ENCODE peak calls at places on chromosomes 12 and 14, in four cellular contexts. P, S, O and W are unnamed samples.

GRCh38 chr14:54447231-54447692 is 6.1 kb upstream of the CNIH1 start:
- DNase-seq in P (no peak), S (peak; percentile 95), O (no peak), W (no peak)

GRCh38 chr12:96495841-96496545 is 6.6 kb downstream of the CFAP54 start:
- DNase-seq in P (no peak), O (no peak), S (no peak), W (no peak)

GRCh38 chr12:97903356-97903755 is 440.8 kb downstream of the RMST start:
- DNase-seq in O (no peak), P (no peak), S (no peak), W (no peak)

GRCh38 chr12:92208613-92209121 is 63.0 kb upstream of the BTG1 start:
- DNase-seq in P (no peak), S (no peak), O (peak; percentile 71), W (no peak)

GRCh38 chr12:58901664-58902063 is 18.6 kb downstream of the LRIG3 start:
- DNase-seq in S (no peak), P (no peak), O (no peak), W (no peak)

GRCh38 chr12:64522807-64523206 is 70.9 kb downstream of the TBK1 start:
- DNase-seq in S (no peak), O (no peak), P (no peak), W (no peak)

GRCh38 chr12:21773799-21774198 is 707 bp downstream of the KCNJ8 start:
- DNase-seq in O (no peak), S (no peak), P (no peak), W (no peak)

GRCh38 chr12:48070731-48071130 is 35.1 kb downstream of the SENP1 start:
- DNase-seq in P (no peak), S (no peak), O (no peak), W (no peak)

GRCh38 chr14:35558680-35559079 is 24.7 kb downstream of the INSM2 start:
- DNase-seq in P (no peak), S (no peak), O (no peak), W (no peak)

GRCh38 chr12:104094284-104094683 is 30.0 kb downstream of the HCFC2 start:
- DNase-seq in O (no peak), P (no peak), S (no peak), W (no peak)

GRCh38 chr14:21258194-21258888 is 10.9 kb downstream of the HNRNPC start:
- DNase-seq in P (no peak), S (no peak), O (no peak), W (no peak)

GRCh38 chr12:104480826-104481457 is 24.2 kb downstream of the CHST11 start:
- DNase-seq in P (peak; percentile 39), S (no peak), O (no peak), W (no peak)

GRCh38 chr12:57719777-57720605 is 18.6 kb downstream of the AGAP2 start:
- DNase-seq in P (no peak), S (no peak), O (no peak), W (no peak)

GRCh38 chr12:124747426-124748161 is 116.1 kb downstream of the SCARB1 start:
- DNase-seq in S (peak; percentile 65), P (no peak), O (peak; percentile 45), W (no peak)

GRCh38 chr14:104728631-104729030 is 4.6 kb downstream of the ADSS1 start:
- DNase-seq in P (no peak), O (no peak), S (no peak), W (no peak)

GRCh38 chr12:120155072-120155471 is 38.5 kb upstream of the RAB35 start:
- DNase-seq in P (no peak), O (no peak), S (no peak), W (no peak)

GRCh38 chr12:63163542-63163941 is 12.5 kb upstream of the AVPR1A start:
- DNase-seq in O (no peak), P (no peak), S (no peak), W (no peak)
- TF ChIP-seq TARDBP in O (no peak), P (no peak), S (no peak), W (no peak)

DNA sequence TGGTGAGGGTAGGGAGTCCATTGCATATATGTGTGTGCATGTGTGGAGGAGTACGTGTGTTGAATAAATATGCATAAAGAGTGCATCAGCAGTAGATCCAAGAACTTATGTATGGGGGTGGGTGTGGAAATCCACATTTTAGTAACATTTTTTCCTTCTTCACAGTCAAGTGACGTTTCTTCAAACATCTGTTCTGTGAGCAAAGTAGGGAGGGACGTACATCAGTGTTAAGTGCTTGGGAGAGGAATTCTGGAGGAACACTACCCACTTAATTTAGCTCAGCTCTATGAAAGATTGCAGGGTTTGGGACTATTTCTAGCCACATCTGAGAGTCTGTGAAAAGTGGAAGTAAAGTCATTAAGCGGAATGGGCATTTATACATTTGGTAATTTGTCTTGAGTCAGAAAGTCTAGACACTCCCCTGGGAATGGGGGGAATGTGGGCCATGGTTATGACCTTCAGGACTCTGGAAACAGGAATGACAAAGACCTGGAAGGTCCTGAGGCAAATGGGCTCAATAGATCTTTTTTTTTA is 156.4 kb upstream of the PLXNC1 start:
- DNase-seq in P (no peak), O (no peak), S (no peak), W (no peak)
- TF ChIP-seq TARDBP in P (no peak), O (no peak), S (no peak), W (no peak)

DNA sequence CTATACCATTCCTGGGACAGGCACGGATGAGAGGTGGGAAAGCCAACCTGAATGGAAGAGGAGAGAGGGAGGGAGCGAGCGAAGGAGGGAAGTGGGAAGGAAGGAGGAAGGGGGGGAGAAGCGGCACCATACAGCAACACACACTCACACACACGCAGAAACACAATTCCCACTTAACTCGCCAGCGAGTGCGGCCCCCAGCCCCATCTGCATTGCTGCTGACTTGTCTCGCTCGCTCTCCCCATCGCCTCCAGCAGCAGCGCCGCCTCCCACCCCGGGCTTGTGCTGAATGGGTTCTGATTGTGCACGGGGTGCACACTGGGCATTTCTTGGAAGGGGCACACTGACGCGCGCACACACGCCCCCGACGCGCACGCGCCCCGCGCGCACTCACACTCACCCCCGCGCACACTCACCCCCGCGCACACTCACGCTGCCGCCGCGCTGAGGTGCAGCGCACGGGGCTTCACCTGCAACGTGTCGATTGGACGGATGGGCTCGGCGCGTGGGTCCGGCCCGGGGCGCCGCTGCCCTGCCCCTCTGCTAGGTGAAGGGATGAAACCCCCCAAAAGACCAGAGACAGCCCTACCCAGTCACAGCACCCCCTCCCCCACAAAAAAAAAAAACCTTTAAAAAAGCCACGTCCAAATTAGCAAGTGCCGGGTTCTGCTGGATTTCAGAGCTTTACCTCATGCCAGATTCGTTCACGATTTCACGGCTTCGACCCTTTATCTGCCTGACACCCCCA is 680 bp downstream of the GRIN2B start:
- DNase-seq in P (no peak), S (no peak), O (no peak), W (peak; percentile 9)
- TF ChIP-seq TARDBP in P (no peak), S (no peak), O (no peak), W (no peak)

DNA sequence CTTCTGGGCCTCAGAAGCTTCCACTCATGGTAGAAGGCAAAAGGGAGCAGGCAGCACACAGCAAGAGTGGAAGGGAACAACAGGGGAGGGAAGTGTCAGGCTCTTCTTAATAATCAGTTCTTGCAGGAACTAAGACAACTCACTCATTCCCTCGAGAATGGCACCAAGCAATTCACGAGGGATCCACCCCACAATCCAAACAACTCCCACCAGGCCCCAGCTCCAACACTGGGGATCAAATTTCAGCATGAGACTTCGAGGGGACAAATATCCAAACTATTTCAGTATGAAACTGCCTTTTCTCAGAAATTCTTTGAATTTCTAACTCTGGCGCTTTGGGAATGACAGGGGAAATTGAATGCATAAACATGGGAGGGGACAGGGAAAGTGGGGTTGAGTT is 24.5 kb upstream of the APOF start:
- DNase-seq in O (no peak), S (no peak), P (no peak), W (no peak)
- TF ChIP-seq TARDBP in O (no peak), S (no peak), P (no peak), W (no peak)

DNA sequence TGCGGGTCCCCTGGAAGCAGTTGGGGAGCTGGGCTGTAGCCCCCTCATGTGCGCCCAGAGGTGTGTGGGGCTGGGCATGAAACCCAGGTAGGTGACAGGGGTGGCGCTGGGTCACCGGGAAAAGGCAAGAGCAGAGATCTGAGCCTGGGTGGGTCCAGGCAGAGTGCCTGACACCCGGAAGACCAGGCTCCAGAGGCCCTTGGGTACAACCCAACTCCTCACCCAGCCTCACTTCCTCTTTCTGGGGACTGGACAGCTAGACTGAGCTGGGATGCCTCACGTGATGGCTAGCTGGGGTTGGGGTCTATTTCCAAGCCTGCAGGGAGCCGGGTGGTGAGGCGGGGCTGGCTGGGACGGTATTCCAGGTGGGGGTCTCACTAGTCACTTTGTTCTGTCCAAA is 16.3 kb upstream of the CYP46A1 start:
- DNase-seq in S (no peak), P (no peak), O (no peak), W (no peak)
- TF ChIP-seq TARDBP in S (no peak), P (no peak), O (no peak), W (no peak)

DNA sequence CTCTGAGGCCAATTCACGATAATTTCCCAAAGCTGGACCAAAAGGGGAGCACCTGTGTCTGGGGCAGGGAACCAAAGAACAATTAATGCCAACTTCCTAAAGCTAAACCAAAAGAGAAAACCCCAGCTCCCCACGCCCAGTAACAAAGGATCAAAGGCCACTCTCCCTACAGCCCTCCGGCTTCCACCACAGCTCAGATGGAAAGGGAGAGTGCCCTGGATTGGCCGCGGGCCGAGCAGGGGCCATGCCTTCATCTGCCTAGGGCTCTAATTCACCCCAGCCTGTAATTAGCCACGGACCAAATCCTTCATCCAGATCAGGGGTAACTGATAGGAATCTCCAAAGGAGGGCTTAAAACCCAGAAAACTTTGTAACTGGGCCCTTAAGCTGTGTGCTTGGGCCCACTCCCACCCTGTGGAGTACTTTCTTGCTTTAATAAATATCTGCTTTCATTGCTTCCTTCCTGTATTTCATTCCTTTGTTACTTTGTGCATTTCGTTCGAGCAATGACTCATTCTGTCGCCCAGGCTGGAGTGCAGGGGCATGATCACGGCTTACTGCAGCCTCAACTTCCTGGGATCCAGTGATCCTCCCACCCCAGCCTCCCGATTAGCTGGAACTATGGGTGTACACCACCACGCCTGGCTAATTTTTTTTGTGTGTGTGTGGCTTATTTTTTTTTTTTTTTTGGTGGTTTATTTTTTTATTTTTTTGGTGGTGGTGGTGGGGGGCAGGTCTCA is 65.5 kb upstream of the PPP4R3A start:
- DNase-seq in P (no peak), O (no peak), S (no peak), W (no peak)
- TF ChIP-seq TARDBP in P (no peak), O (no peak), S (no peak), W (no peak)

GRCh38 chr14:106037380-106037779 is 511.0 kb downstream of the TMEM121 start:
- DNase-seq in P (peak; percentile 8), O (no peak), S (no peak), W (no peak)
- TF ChIP-seq TARDBP in P (no peak), O (no peak), S (no peak), W (no peak)

GRCh38 chr12:54970741-54971140 is 13.8 kb downstream of the TESPA1 start:
- DNase-seq in O (no peak), S (no peak), P (no peak), W (no peak)
- TF ChIP-seq TARDBP in O (no peak), S (no peak), P (no peak), W (no peak)

GRCh38 chr12:83434600-83434999 is 747.9 kb downstream of the TMTC2 start:
- DNase-seq in P (no peak), O (no peak), S (no peak), W (no peak)
- TF ChIP-seq TARDBP in P (no peak), O (no peak), S (no peak), W (no peak)

GRCh38 chr12:6425588-6426531 is 18.9 kb upstream of the CD27 start:
- DNase-seq in P (no peak), O (no peak), S (peak; percentile 49), W (no peak)
- TF ChIP-seq TARDBP in P (no peak), O (no peak), S (no peak), W (no peak)